ENCODE peak calls at places on chromosomes 4 and X, in four cellular contexts. Q is mammary epithelial cell, M is thoracic aorta, O is GM23248. P is an unnamed sample. For H3K27me3 and H3K4me1, the result is how much of the 10 kb centered on the place peaks cover.

GRCh38 chr4:152983774-152984411 is 47.8 kb downstream of the FHDC1 start:
- DNase-seq in M (no peak), O (peak), Q (peak), P (no peak)

GRCh38 chr4:168496834-168497233 is at the start of gene PALLD:
- DNase-seq in M (no peak), O (no peak), Q (no peak), P (no peak)

GRCh38 chr4:135243960-135244561 is 1042.5 kb upstream of the PABPC4L start:
- DNase-seq in Q (no peak), O (no peak), M (no peak), P (no peak)

GRCh38 chr4:181702864-181703263 is 540.3 kb upstream of the TENM3 start:
- DNase-seq in O (no peak), Q (no peak), M (no peak), P (peak)

GRCh38 chrX:28848707-28849106 is 261.5 kb downstream of the IL1RAPL1 start:
- DNase-seq in Q (no peak), O (no peak), M (no peak), P (no peak)

GRCh38 chrX:108735680-108736508 is 469 bp downstream of the IRS4 start:
- DNase-seq in M (no peak), Q (peak), O (peak), P (no peak)

GRCh38 chr4:156512622-156513021 is 459.0 kb downstream of the PDGFC start:
- DNase-seq in M (no peak), Q (no peak), O (peak), P (no peak)

GRCh38 chr4:54784188-54784671 is 126.5 kb downstream of the KIT start:
- DNase-seq in O (peak), Q (no peak), M (peak), P (no peak)

GRCh38 chr4:130125468-130125867 is 1029.5 kb downstream of the C4orf33 start:
- DNase-seq in M (no peak), O (no peak), Q (no peak), P (no peak)

GRCh38 chr4:141541851-141542250 is 94.5 kb upstream of the IL15 start:
- DNase-seq in M (no peak), Q (no peak), O (peak), P (no peak)

GRCh38 chr4:31045724-31046318 is 325.7 kb downstream of the PCDH7 start:
- DNase-seq in O (peak), M (no peak), Q (peak), P (peak)

GRCh38 chr4:19130836-19131235 is 1109.3 kb upstream of the LCORL start:
- DNase-seq in O (peak), Q (peak), M (no peak), P (no peak)

GRCh38 chr4:78922207-78922606 is 17.0 kb downstream of the PAQR3 start:
- DNase-seq in O (peak), M (no peak), Q (no peak), P (no peak)

GRCh38 chrX:39477438-39478120 is 620.2 kb downstream of the BCOR start:
- DNase-seq in O (no peak), M (no peak), Q (no peak), P (no peak)

GRCh38 chrX:19557816-19558215 is 42.5 kb upstream of the MAP3K15 start:
- DNase-seq in Q (no peak), M (no peak), O (peak), P (no peak)

GRCh38 chr4:44916406-44916805 is 190.1 kb upstream of the GNPDA2 start:
- DNase-seq in O (peak), M (no peak), Q (peak), P (no peak)

GRCh38 chr4:56976878-56977320 is 507 bp downstream of the NOA1 start:
- DNase-seq in O (peak), Q (peak), M (no peak), P (peak)

GRCh38 chrX:23789386-23790146 is 6.6 kb downstream of the SAT1 start:
- DNase-seq in O (no peak), Q (no peak), M (no peak), P (no peak)

GRCh38 chr4:6494431-6495295 is 22.2 kb upstream of the PPP2R2C start:
- DNase-seq in Q (no peak), M (no peak), O (no peak), P (no peak)

GRCh38 chr4:136934601-136935000 is 597.7 kb downstream of the PCDH18 start:
- DNase-seq in O (no peak), M (no peak), Q (no peak), P (no peak)

GRCh38 chrX:123340691-123341090 is 156.6 kb downstream of the GRIA3 start:
- DNase-seq in M (no peak), O (peak), Q (no peak), P (no peak)

GRCh38 chr4:180059216-180059881 is 2183.9 kb upstream of the TENM3 start:
- DNase-seq in Q (no peak), O (peak), M (no peak), P (peak)

GRCh38 chr4:152594981-152595916 is 59.4 kb upstream of the FBXW7 start:
- DNase-seq in O (no peak), Q (peak), M (no peak), P (no peak)

GRCh38 chrX:7170903-7171302 is 22.9 kb upstream of the PUDP start:
- DNase-seq in Q (no peak), M (no peak), O (no peak), P (peak)

GRCh38 chrX:15497865-15498264 is 2.7 kb upstream of the BMX start:
- DNase-seq in Q (peak), M (no peak), O (peak), P (peak)

GRCh38 chrX:17032351-17032750 is 85.9 kb downstream of the REPS2 start:
- DNase-seq in O (peak), Q (peak), M (peak), P (no peak)

GRCh38 chrX:41913476-41913875 is 9.9 kb downstream of the CASK start:
- DNase-seq in Q (no peak), O (no peak), M (no peak), P (no peak)

GRCh38 chr4:140266958-140267568 is 106.4 kb upstream of the SCOC start:
- DNase-seq in M (no peak), Q (no peak), O (peak), P (no peak)

GRCh38 chrX:130775849-130776248 is 127.2 kb downstream of the ENOX2 start:
- DNase-seq in M (no peak), O (no peak), Q (no peak), P (no peak)

GRCh38 chr4:53777244-53777984 is 186.1 kb upstream of the LNX1 start:
- DNase-seq in O (peak), M (no peak), Q (peak), P (no peak)

GRCh38 chr4:168781884-168782283 is 228.2 kb downstream of the CBR4 start:
- DNase-seq in M (no peak), Q (peak), O (no peak), P (no peak)

GRCh38 chr4:11602606-11603355 is 174.1 kb upstream of the HS3ST1 start:
- DNase-seq in O (no peak), M (no peak), Q (no peak), P (no peak)

GRCh38 chr4:1834047-1834769 is 21.7 kb downstream of the LETM1 start:
- DNase-seq in Q (no peak), M (no peak), O (no peak), P (no peak)

GRCh38 chrX:136032370-136032769 is 47.1 kb downstream of the SLC9A6 start:
- DNase-seq in O (no peak), Q (no peak), M (no peak), P (no peak)

DNA sequence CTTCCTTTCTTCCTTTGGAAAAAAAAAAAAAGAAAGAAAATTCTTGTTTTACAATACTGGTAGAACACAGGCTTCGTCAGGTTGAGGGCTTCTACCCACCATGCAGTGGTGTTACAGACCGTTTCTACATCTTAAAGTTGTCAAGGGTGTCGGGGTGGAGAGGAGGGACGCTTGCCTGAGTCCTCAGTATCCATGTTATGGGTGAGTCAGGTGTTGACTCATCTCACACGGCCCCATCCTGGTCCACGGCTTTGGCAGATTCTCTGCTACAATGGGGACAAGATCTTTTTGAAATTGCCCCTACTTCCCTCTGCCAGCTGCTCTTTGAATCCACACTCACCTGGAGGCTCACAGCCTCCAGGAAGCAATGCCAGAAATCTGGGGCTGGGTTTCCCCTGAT is 310.3 kb upstream of the ZFP42 start:
- DNase-seq in O (no peak), Q (no peak), M (no peak), P (no peak)
- H3K4me3 ChIP-seq in O (no peak), Q (no peak), M (no peak), P (no peak)

GRCh38 chr4:186566068-186566467 is 10.7 kb upstream of the MTNR1A start:
- DNase-seq in O (no peak), Q (peak), M (no peak), P (no peak)
- H3K27me3 ChIP-seq in O (under half), Q (under half), M (under half), P (under half)

GRCh38 chr4:88613417-88613875 is 21.2 kb downstream of the HERC3 start:
- DNase-seq in Q (no peak), M (no peak), O (no peak), P (no peak)
- H3K4me1 ChIP-seq in Q (half or more), M (half or more), O (half or more), P (under half)

DNA sequence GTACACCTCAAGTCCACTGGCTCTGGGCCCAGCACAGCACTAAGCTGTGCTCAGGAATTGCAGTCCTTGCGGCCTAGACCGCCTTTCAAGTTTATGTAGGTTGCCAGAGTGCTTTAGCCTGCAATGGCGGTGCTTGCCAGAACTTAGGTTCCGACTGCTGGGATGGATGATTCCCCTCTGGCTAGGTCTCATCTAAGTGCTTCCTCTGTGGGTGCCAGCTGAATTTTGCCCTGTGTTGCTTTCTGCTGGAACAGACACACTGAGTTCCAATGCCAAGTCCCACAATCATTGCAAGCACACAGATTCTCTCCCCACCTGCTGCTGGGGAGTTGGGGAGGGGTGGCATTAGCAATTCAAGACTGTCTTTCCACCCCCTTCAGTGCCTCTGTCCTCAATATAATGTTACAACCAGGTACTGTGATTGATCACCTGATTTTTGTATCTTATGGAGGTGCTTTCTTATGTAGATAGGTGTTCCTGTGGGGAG is 129.5 kb downstream of the GRID2 start:
- DNase-seq in O (no peak), M (no peak), Q (no peak), P (no peak)
- H3K4me3 ChIP-seq in O (no peak), M (no peak), Q (no peak), P (no peak)

P was measured in BE2C.